ENCODE peak calls at places on chromosomes 16 and 17, in six cellular contexts. T, X, Z, B, S and U are unnamed samples.

GRCh38 chr17:78359216-78359935 is 501 bp downstream of the SOCS3 start:
- DNase-seq in B (peak), Z (no peak), X (no peak), T (no peak), S (no peak), U (no peak)

GRCh38 chr16:12002447-12003006 is 26.0 kb downstream of the SNX29 start:
- DNase-seq in X (peak), B (no peak), S (no peak), T (no peak), Z (no peak), U (no peak)

GRCh38 chr16:86621966-86622365 is 43.6 kb downstream of the FOXL1 start:
- DNase-seq in Z (no peak), B (no peak), X (no peak), S (no peak), T (no peak), U (no peak)

GRCh38 chr17:49078248-49078647 is 54.3 kb upstream of the B4GALNT2 start:
- DNase-seq in X (no peak), T (no peak), S (no peak), Z (no peak), B (no peak), U (no peak)

GRCh38 chr16:68786685-68787418 is 49.8 kb downstream of the CDH1 start:
- DNase-seq in Z (peak), S (no peak), B (no peak), X (peak), T (no peak), U (no peak)

GRCh38 chr16:25689137-25689836 is 2.5 kb upstream of the HS3ST4 start:
- DNase-seq in T (no peak), B (no peak), X (no peak), Z (no peak), S (no peak), U (no peak)

GRCh38 chr16:55240933-55241332 is 83.1 kb upstream of the IRX6 start:
- DNase-seq in S (no peak), T (no peak), Z (no peak), B (no peak), X (no peak), U (no peak)

GRCh38 chr16:57147381-57148191 is 38.3 kb downstream of the PSME3IP1 start:
- DNase-seq in B (no peak), X (no peak), T (no peak), Z (peak), S (no peak), U (no peak)

GRCh38 chr17:11853321-11854151 is 143.7 kb downstream of the ZNF18 start:
- DNase-seq in B (no peak), X (no peak), Z (no peak), T (no peak), S (no peak), U (no peak)

GRCh38 chr17:12927541-12928425 is 90.0 kb downstream of the ELAC2 start:
- DNase-seq in T (no peak), Z (no peak), S (no peak), B (peak), X (peak), U (no peak)

GRCh38 chr17:12927001-12927400 is 90.8 kb downstream of the ELAC2 start:
- DNase-seq in S (no peak), Z (no peak), B (no peak), X (no peak), T (no peak), U (no peak)

GRCh38 chr17:12924614-12925013 is 93.2 kb downstream of the ELAC2 start:
- DNase-seq in X (no peak), S (no peak), T (no peak), Z (no peak), B (no peak), U (no peak)

GRCh38 chr17:12928736-12929135 is 89.1 kb downstream of the ELAC2 start:
- DNase-seq in B (no peak), T (no peak), S (no peak), X (no peak), Z (peak), U (no peak)
- TF ChIP-seq CTCF in B (peak), T (no peak), S (no peak), X (no peak), Z (peak), U (no peak)

GRCh38 chr17:70608957-70609356 is 439.6 kb downstream of the KCNJ2 start:
- DNase-seq in S (no peak), T (no peak), X (no peak), B (no peak), Z (no peak), U (no peak)

GRCh38 chr17:70603226-70603625 is 433.9 kb downstream of the KCNJ2 start:
- DNase-seq in B (no peak), S (no peak), X (no peak), Z (no peak), T (no peak), U (no peak)

GRCh38 chr17:70608193-70608592 is 438.9 kb downstream of the KCNJ2 start:
- DNase-seq in S (no peak), B (no peak), Z (peak), T (peak), X (no peak), U (no peak)

GRCh38 chr17:70609566-70609965 is 440.2 kb downstream of the KCNJ2 start:
- DNase-seq in B (no peak), T (no peak), S (no peak), Z (no peak), X (no peak), U (no peak)

GRCh38 chr17:70604854-70605253 is 435.5 kb downstream of the KCNJ2 start:
- DNase-seq in X (no peak), Z (no peak), B (no peak), T (no peak), S (no peak), U (no peak)
- TF ChIP-seq CTCF in X (no peak), Z (peak), B (no peak), T (no peak), S (no peak), U (no peak)

GRCh38 chr17:30378797-30379302 is at the start of gene CPD:
- DNase-seq in T (peak), S (peak), B (peak), X (peak), Z (peak), U (peak)
- TF ChIP-seq CTCF in T (no peak), S (no peak), B (no peak), X (peak), Z (no peak), U (no peak)

DNA sequence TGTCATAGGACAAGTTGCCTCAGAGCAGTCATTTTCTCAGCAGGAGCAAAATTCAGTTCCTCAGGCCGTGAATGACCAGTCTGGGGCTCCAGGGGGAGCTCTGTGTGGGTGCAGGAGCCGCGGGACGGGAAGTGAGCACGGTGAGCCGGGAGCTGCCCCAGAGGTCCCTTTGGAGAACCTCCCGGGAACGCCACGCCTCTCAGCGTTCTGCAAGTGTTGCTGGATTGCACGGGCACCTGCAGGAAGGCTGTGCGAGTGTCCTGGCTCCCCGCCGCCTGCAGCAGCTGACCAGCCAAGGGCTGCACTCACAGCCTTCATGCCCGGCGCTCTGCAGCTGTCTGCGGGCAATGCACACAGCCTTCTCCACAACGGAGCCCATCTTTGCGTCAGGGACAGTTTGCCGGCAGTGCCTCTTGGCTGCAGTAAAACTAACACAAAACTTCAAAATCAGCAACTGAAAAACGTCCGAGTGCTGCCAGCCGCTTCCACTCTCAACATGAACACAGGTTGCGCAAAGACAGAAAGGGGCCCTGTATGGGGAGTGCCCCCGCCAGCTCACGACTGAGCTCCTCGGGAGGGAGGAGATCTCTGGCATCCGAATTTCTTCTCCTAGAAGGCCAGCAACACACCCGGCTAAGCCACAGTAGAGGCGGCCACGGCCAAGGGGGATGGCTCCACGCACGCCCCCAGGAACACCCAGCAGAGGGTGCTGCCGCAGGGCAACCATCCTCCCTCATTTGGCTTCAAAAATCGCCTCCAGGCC is 16.0 kb downstream of the NDUFAF8 start:
- DNase-seq in B (peak), T (no peak), Z (peak), X (peak), S (no peak), U (no peak)
- TF ChIP-seq CTCF in B (peak), T (no peak), Z (peak), X (peak), S (no peak), U (peak)

DNA sequence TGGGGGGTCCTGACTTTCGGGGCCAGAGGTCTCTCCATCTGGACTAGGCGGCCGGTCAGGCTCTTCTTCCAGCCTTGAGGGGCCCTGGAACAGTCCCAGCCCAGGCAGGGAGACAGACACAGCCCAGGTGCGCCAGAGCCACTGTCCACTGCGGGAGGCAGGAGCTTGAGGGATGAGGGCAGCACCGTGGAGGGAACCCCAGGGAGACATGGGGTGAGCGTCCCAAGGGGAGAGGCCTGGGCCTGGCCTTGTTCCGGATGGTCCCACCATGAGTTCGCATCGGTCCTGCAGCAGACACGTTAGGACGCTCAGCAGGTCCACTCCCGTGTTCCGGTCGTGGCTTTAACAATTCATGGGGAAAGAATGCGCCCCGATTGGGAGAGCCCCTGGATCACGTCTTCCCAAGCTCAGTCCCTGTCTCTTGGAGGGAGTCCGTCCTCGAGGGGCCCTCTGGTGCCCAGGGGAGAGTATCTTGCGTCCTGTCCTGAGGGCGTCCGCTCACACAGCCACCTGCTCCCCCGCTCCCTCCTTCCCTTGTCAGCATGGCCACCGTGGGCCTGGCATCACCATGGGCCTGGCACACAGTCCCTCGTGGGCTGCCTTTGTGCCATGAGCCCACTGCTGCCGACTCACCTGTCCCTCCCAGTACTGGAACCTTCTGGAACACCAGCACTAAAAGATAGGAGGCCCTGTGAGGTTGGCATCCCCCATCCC is 6.7 kb upstream of the NUDT16L1 start:
- DNase-seq in T (no peak), X (no peak), Z (no peak), S (no peak), B (no peak), U (no peak)
- TF ChIP-seq CTCF in T (no peak), X (no peak), Z (no peak), S (no peak), B (no peak), U (no peak)

GRCh38 chr17:19812407-19812806 is 55.3 kb downstream of the ULK2 start:
- DNase-seq in S (peak), B (no peak), X (no peak), Z (no peak), T (no peak), U (no peak)
- TF ChIP-seq CTCF in S (peak), B (no peak), X (no peak), Z (peak), T (peak), U (peak)

GRCh38 chr17:22510504-22510903 is 818.2 kb downstream of the KCNJ18 start:
- DNase-seq in Z (no peak), X (no peak), T (no peak), B (no peak), S (no peak), U (no peak)

GRCh38 chr17:22506861-22507260 is 814.5 kb downstream of the KCNJ18 start:
- DNase-seq in Z (no peak), X (no peak), B (no peak), T (no peak), S (no peak), U (no peak)

GRCh38 chr17:22505660-22506059 is 813.3 kb downstream of the KCNJ18 start:
- DNase-seq in B (no peak), X (no peak), S (no peak), T (no peak), Z (no peak), U (no peak)

GRCh38 chr17:22506231-22506630 is 813.9 kb downstream of the KCNJ18 start:
- DNase-seq in B (no peak), T (no peak), X (no peak), Z (no peak), S (no peak), U (no peak)

DNA sequence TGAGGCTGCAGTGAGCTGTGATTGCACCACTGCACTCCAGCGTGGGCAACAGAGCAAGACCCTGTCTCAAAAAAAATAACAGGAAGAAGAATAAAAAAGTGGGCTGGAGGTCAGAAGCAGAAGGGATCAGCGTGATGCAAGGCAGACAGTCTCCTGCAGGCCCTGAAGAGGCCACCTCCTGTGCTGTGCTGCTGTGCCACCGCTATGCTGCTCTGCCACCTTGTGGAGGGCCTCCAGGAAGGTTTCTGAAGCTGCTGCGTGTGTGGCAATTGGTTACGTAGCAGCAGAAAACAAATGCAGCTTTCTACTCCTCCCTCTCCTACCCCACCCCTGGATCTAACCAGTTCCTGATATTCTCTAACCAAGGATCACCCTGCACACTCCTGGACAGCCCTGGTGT is 815.5 kb downstream of the KCNJ18 start:
- DNase-seq in B (no peak), X (no peak), S (no peak), T (no peak), Z (no peak), U (no peak)
- TF ChIP-seq CTCF in B (no peak), X (no peak), S (no peak), T (peak), Z (no peak), U (no peak)

DNA sequence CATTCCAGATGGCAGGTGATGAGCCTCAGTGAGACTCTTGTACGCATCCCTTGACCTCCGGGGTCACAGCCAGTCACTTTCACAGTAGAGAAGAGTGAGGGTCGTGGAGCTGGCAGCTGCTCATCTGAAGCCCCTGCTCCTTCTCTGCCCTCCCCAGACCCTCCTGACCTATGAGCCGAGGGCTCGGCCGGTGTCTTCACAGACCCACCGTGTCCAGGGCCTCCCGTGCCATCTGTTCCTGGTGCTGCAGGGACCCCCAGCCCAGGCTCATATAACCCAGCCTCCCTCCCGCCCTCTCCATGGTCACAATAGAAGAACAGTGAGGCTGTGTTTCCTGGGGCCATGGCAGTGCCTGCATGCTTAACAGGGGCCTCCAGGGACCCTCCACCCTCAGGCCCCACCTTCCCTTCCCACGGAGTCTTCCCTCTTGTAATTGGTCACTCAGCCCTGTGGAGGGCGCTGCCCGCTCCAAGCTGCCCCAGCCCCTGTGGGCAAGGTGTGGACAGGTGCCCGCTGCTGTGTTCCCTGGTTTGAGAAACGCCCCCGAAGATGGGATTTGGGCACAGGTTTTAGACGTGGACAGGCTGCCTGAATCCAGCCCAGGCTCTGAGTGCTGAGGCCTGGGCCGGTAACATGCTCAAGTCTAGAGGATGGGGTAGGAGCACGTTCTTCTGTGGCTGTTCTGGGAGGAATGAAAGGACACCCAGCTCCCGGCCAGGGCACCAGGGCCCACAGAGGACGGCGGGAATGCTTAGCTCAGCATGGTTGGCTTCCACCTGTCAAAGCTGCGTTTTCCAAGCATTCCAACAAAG is 38.7 kb downstream of the ACSF3 start:
- DNase-seq in S (no peak), Z (no peak), B (peak), X (no peak), T (no peak), U (no peak)
- TF ChIP-seq CTCF in S (no peak), Z (no peak), B (no peak), X (no peak), T (peak), U (no peak)

DNA sequence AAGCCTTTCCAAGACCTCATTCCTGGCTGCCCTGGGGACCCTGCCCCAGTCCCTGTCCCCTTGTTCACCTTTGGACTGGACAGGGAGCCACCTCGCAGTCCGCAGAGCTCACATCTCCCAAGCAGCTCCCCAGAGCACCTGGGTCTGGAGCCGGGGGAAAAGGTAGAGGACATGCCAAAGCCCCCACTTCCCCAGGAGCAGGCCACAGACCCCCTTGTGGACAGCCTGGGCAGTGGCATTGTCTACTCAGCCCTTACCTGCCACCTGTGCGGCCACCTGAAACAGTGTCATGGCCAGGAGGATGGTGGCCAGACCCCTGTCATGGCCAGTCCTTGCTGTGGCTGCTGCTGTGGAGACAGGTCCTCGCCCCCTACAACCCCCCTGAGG is 38.7 kb upstream of the IL21R start:
- DNase-seq in Z (no peak), T (no peak), X (no peak), S (no peak), B (no peak), U (no peak)
- TF ChIP-seq CTCF in Z (peak), T (no peak), X (no peak), S (no peak), B (no peak), U (no peak)